ENCODE peak calls at places on chromosomes 12 and 14, in nine cellular contexts. One of them, this sample, is unnamed.

GRCh38 chr14:61644834-61645233 is 50.5 kb upstream of the HIF1A start:
- DNase-seq in heart left ventricle: no peak
- DNase-seq in IMR-90: peak
- DNase-seq in lower leg skin: no peak
- DNase-seq in uterus: no peak
- DNase-seq in GM12891: peak
- DNase-seq in sigmoid colon: no peak
- DNase-seq in stomach: no peak
- DNase-seq in ovary: no peak
- DNase-seq in this sample: no peak

GRCh38 chr14:91305650-91306431 is 61.3 kb upstream of the GPR68 start:
- DNase-seq in GM12891: no peak
- DNase-seq in lower leg skin: no peak
- DNase-seq in uterus: no peak
- DNase-seq in sigmoid colon: no peak
- DNase-seq in IMR-90: no peak
- DNase-seq in ovary: no peak
- DNase-seq in stomach: no peak
- DNase-seq in heart left ventricle: no peak
- DNase-seq in this sample: no peak

GRCh38 chr14:91380610-91381371 is 36.8 kb downstream of the CCDC88C start:
- DNase-seq in GM12891: no peak
- DNase-seq in IMR-90: no peak
- DNase-seq in heart left ventricle: peak
- DNase-seq in ovary: peak
- DNase-seq in uterus: no peak
- DNase-seq in stomach: no peak
- DNase-seq in sigmoid colon: no peak
- DNase-seq in lower leg skin: no peak
- DNase-seq in this sample: no peak

GRCh38 chr12:70842136-70842535 is 78.4 kb downstream of the PTPRR start:
- DNase-seq in lower leg skin: no peak
- DNase-seq in ovary: no peak
- DNase-seq in uterus: no peak
- DNase-seq in heart left ventricle: no peak
- DNase-seq in sigmoid colon: no peak
- DNase-seq in GM12891: no peak
- DNase-seq in stomach: no peak
- DNase-seq in IMR-90: no peak
- DNase-seq in this sample: no peak

GRCh38 chr14:22515961-22516360 is 73.1 kb downstream of the DAD1 start:
- DNase-seq in stomach: no peak
- DNase-seq in GM12891: no peak
- DNase-seq in sigmoid colon: no peak
- DNase-seq in ovary: no peak
- DNase-seq in heart left ventricle: no peak
- DNase-seq in IMR-90: no peak
- DNase-seq in lower leg skin: no peak
- DNase-seq in uterus: no peak
- DNase-seq in this sample: no peak

GRCh38 chr12:4011597-4011996 is 138.4 kb upstream of the PARP11 start:
- DNase-seq in ovary: no peak
- DNase-seq in stomach: no peak
- DNase-seq in heart left ventricle: no peak
- DNase-seq in sigmoid colon: no peak
- DNase-seq in IMR-90: no peak
- DNase-seq in GM12891: no peak
- DNase-seq in uterus: no peak
- DNase-seq in lower leg skin: no peak
- DNase-seq in this sample: no peak

GRCh38 chr14:76863724-76864407 is 37.7 kb downstream of the LRRC74A start:
- DNase-seq in uterus: peak
- DNase-seq in GM12891: no peak
- DNase-seq in sigmoid colon: peak
- DNase-seq in stomach: no peak
- DNase-seq in IMR-90: no peak
- DNase-seq in lower leg skin: peak
- DNase-seq in heart left ventricle: peak
- DNase-seq in ovary: no peak
- DNase-seq in this sample: no peak

GRCh38 chr12:121061831-121062230 is 22.8 kb upstream of the OASL start:
- DNase-seq in heart left ventricle: no peak
- DNase-seq in uterus: no peak
- DNase-seq in IMR-90: peak
- DNase-seq in stomach: no peak
- DNase-seq in lower leg skin: no peak
- DNase-seq in ovary: no peak
- DNase-seq in GM12891: no peak
- DNase-seq in sigmoid colon: no peak
- DNase-seq in this sample: no peak

GRCh38 chr14:102922490-102923200 is at the start of gene AMN:
- DNase-seq in heart left ventricle: no peak
- DNase-seq in GM12891: no peak
- DNase-seq in uterus: no peak
- DNase-seq in lower leg skin: no peak
- DNase-seq in sigmoid colon: no peak
- DNase-seq in IMR-90: no peak
- DNase-seq in ovary: no peak
- DNase-seq in stomach: no peak
- DNase-seq in this sample: no peak

GRCh38 chr14:103408491-103409155 is 23.4 kb downstream of the MARK3 start:
- DNase-seq in sigmoid colon: no peak
- DNase-seq in stomach: peak
- DNase-seq in GM12891: no peak
- DNase-seq in lower leg skin: no peak
- DNase-seq in heart left ventricle: no peak
- DNase-seq in ovary: peak
- DNase-seq in IMR-90: peak
- DNase-seq in uterus: no peak
- DNase-seq in this sample: no peak

GRCh38 chr12:70487440-70487839 is 121.3 kb downstream of the KCNMB4 start:
- DNase-seq in heart left ventricle: no peak
- DNase-seq in sigmoid colon: no peak
- DNase-seq in GM12891: no peak
- DNase-seq in lower leg skin: no peak
- DNase-seq in uterus: no peak
- DNase-seq in stomach: no peak
- DNase-seq in ovary: no peak
- DNase-seq in IMR-90: no peak
- DNase-seq in this sample: no peak

GRCh38 chr14:86015511-86015910 is 485.6 kb downstream of the FLRT2 start:
- DNase-seq in ovary: no peak
- DNase-seq in IMR-90: peak
- DNase-seq in sigmoid colon: no peak
- DNase-seq in heart left ventricle: no peak
- DNase-seq in uterus: no peak
- DNase-seq in stomach: no peak
- DNase-seq in GM12891: no peak
- DNase-seq in lower leg skin: no peak
- DNase-seq in this sample: no peak

GRCh38 chr14:102906616-102907302 is 15.7 kb upstream of the AMN start:
- DNase-seq in uterus: no peak
- DNase-seq in lower leg skin: no peak
- DNase-seq in stomach: no peak
- DNase-seq in IMR-90: no peak
- DNase-seq in ovary: no peak
- DNase-seq in heart left ventricle: no peak
- DNase-seq in sigmoid colon: no peak
- DNase-seq in GM12891: no peak
- DNase-seq in this sample: no peak

GRCh38 chr12:77837876-77838291 is 7.2 kb downstream of the NAV3 start:
- DNase-seq in lower leg skin: no peak
- DNase-seq in uterus: no peak
- DNase-seq in heart left ventricle: peak
- DNase-seq in ovary: peak
- DNase-seq in GM12891: no peak
- DNase-seq in IMR-90: no peak
- DNase-seq in stomach: no peak
- DNase-seq in sigmoid colon: no peak
- DNase-seq in this sample: no peak

GRCh38 chr12:89225808-89226368 is 126.4 kb downstream of the DUSP6 start:
- DNase-seq in heart left ventricle: peak
- DNase-seq in lower leg skin: peak
- DNase-seq in IMR-90: peak
- DNase-seq in ovary: no peak
- DNase-seq in sigmoid colon: no peak
- DNase-seq in GM12891: no peak
- DNase-seq in stomach: peak
- DNase-seq in uterus: no peak
- DNase-seq in this sample: no peak

GRCh38 chr12:70449074-70449757 is 83.1 kb downstream of the KCNMB4 start:
- DNase-seq in GM12891: no peak
- DNase-seq in heart left ventricle: no peak
- DNase-seq in lower leg skin: no peak
- DNase-seq in uterus: no peak
- DNase-seq in stomach: no peak
- DNase-seq in sigmoid colon: no peak
- DNase-seq in IMR-90: peak
- DNase-seq in ovary: no peak
- DNase-seq in this sample: no peak

GRCh38 chr12:126248871-126249403 is 1183.7 kb downstream of the AACS start:
- DNase-seq in lower leg skin: no peak
- DNase-seq in heart left ventricle: no peak
- DNase-seq in IMR-90: no peak
- DNase-seq in uterus: no peak
- DNase-seq in stomach: no peak
- DNase-seq in sigmoid colon: no peak
- DNase-seq in ovary: no peak
- DNase-seq in GM12891: no peak
- DNase-seq in this sample: no peak

GRCh38 chr14:20412876-20413784 is at the start of gene TEP1:
- DNase-seq in IMR-90: peak
- DNase-seq in ovary: peak
- DNase-seq in lower leg skin: peak
- DNase-seq in heart left ventricle: peak
- DNase-seq in uterus: peak
- DNase-seq in stomach: peak
- DNase-seq in sigmoid colon: peak
- DNase-seq in GM12891: peak
- DNase-seq in this sample: peak
- TF ChIP-seq POLR2A in IMR-90: peak
- TF ChIP-seq POLR2A in ovary: peak
- TF ChIP-seq POLR2A in lower leg skin: no peak
- TF ChIP-seq POLR2A in heart left ventricle: peak
- TF ChIP-seq POLR2A in uterus: peak
- TF ChIP-seq POLR2A in stomach: no peak
- TF ChIP-seq POLR2A in sigmoid colon: peak
- TF ChIP-seq POLR2A in GM12891: peak
- TF ChIP-seq POLR2A in this sample: peak

GRCh38 chr12:57522887-57523705 is 472 bp downstream of the MBD6 start:
- DNase-seq in lower leg skin: peak
- DNase-seq in heart left ventricle: peak
- DNase-seq in uterus: peak
- DNase-seq in stomach: peak
- DNase-seq in ovary: peak
- DNase-seq in GM12891: no peak
- DNase-seq in IMR-90: peak
- DNase-seq in sigmoid colon: peak
- DNase-seq in this sample: no peak
- TF ChIP-seq POLR2A in lower leg skin: no peak
- TF ChIP-seq POLR2A in heart left ventricle: peak
- TF ChIP-seq POLR2A in uterus: no peak
- TF ChIP-seq POLR2A in stomach: no peak
- TF ChIP-seq POLR2A in ovary: peak
- TF ChIP-seq POLR2A in GM12891: no peak
- TF ChIP-seq POLR2A in IMR-90: no peak
- TF ChIP-seq POLR2A in sigmoid colon: no peak
- TF ChIP-seq POLR2A in this sample: no peak

GRCh38 chr12:8629486-8630033 is 16.9 kb upstream of the AICDA start:
- DNase-seq in uterus: no peak
- DNase-seq in IMR-90: no peak
- DNase-seq in heart left ventricle: no peak
- DNase-seq in ovary: no peak
- DNase-seq in sigmoid colon: no peak
- DNase-seq in stomach: no peak
- DNase-seq in GM12891: peak
- DNase-seq in lower leg skin: no peak
- DNase-seq in this sample: no peak
- TF ChIP-seq POLR2A in uterus: no peak
- TF ChIP-seq POLR2A in IMR-90: no peak
- TF ChIP-seq POLR2A in heart left ventricle: no peak
- TF ChIP-seq POLR2A in ovary: no peak
- TF ChIP-seq POLR2A in sigmoid colon: no peak
- TF ChIP-seq POLR2A in stomach: no peak
- TF ChIP-seq POLR2A in GM12891: no peak
- TF ChIP-seq POLR2A in lower leg skin: no peak
- TF ChIP-seq POLR2A in this sample: no peak

DNA sequence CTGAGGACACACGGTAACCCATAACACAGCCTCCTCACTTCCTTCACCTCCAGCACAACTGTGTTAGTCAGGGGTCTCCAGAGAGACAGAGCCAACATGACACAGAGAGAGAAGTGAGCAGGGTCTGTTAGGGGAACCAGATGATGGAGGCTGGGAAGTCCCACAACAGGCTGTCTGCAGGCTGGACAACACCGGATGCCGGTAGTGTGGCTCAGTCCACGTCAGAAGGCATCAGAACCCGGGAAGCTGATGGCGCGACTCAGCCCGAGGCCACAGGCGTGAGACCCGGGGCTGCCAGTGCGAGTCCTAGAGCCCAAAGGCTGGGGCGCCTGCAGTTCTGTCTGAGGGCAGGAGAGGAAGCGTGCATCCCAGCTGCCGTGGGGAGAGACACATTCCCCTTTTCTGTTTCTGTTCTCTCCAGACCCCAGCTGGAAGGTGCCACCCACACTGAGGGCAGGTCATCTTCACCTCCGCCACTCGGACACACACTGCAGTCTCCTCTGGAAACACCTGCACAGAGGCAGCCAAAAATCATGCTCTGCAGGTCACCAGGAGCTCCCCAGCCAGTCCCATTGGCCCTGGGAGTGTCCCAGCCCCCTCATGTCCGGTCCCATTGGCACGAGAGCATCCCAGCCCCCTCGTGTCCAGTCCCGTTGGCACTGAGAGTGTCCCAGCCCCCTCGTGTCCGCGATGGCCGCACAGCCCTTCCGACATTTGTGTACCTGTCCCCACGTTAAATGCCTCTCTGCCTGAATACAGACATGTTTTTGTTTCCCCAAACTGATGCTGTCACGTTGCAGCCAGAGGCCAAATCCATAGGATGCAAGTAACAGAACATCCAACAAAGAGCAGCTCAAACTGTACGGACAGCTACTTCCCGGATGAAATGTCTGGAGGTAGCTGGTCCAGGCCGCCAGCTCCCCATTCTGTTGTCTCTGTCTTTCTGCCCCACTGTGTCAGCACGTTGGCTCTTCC is 7.9 kb upstream of the FBRSL1 start:
- DNase-seq in lower leg skin: no peak
- DNase-seq in heart left ventricle: no peak
- DNase-seq in sigmoid colon: no peak
- DNase-seq in IMR-90: no peak
- DNase-seq in GM12891: no peak
- DNase-seq in uterus: no peak
- DNase-seq in stomach: no peak
- DNase-seq in ovary: peak
- DNase-seq in this sample: no peak
- TF ChIP-seq POLR2A in lower leg skin: no peak
- TF ChIP-seq POLR2A in heart left ventricle: no peak
- TF ChIP-seq POLR2A in sigmoid colon: no peak
- TF ChIP-seq POLR2A in IMR-90: no peak
- TF ChIP-seq POLR2A in GM12891: no peak
- TF ChIP-seq POLR2A in uterus: no peak
- TF ChIP-seq POLR2A in stomach: no peak
- TF ChIP-seq POLR2A in ovary: no peak
- TF ChIP-seq POLR2A in this sample: no peak